ENCODE peak calls at places on chromosomes 2 and 18, in eight cellular contexts. Z is CD4-positive, CD25-positive, alpha-beta regulatory T cell; V is mucosa of descending colon; T is CD4-positive, alpha-beta memory T cell; G is left ventricle myocardium inferior; L is breast epithelium; B is heart right ventricle; W is cardiac muscle cell. M is an unnamed sample.
A peak's percentile ranks its signal among the peaks of the same experiment; 100 is the strongest.

GRCh38 chr18:77059294-77059916 is 73.2 kb downstream of the MBP start:
- DNase-seq in T (no peak), B (no peak), V (peak; percentile 66), G (no peak), Z (no peak), W (peak; percentile 50), L (no peak), M (no peak)

GRCh38 chr2:150036622-150037021 is 449.0 kb upstream of the MMADHC start:
- DNase-seq in G (no peak), W (no peak), V (no peak), L (no peak), Z (no peak), B (no peak), T (no peak), M (no peak)

GRCh38 chr2:96861074-96861473 is 3.3 kb upstream of the ANKRD39 start:
- DNase-seq in L (no peak), B (no peak), V (no peak), G (no peak), W (no peak), T (no peak), Z (no peak), M (no peak)

GRCh38 chr2:200702646-200703118 is 109.0 kb upstream of the BZW1 start:
- DNase-seq in G (no peak), W (no peak), L (no peak), B (no peak), Z (peak; percentile 28), T (peak; percentile 36), V (no peak), M (no peak)

GRCh38 chr2:68643011-68643873 is at the start of gene PROKR1:
- DNase-seq in V (peak; percentile 38), Z (no peak), L (no peak), T (no peak), W (peak; percentile 69), G (peak; percentile 26), B (peak; percentile 45), M (peak; percentile 33)

GRCh38 chr2:150994041-150994440 is 267.6 kb downstream of the RBM43 start:
- DNase-seq in V (no peak), G (no peak), Z (no peak), L (no peak), W (no peak), B (no peak), T (no peak), M (no peak)

GRCh38 chr18:23146861-23147469 is 11.7 kb downstream of the CABLES1 start:
- DNase-seq in B (no peak), V (no peak), Z (no peak), L (no peak), W (no peak), G (no peak), T (no peak), M (no peak)

GRCh38 chr2:37561615-37562569 is 109.5 kb downstream of the CDC42EP3 start:
- DNase-seq in W (no peak), V (no peak), G (no peak), B (no peak), Z (no peak), L (no peak), T (no peak), M (no peak)

GRCh38 chr2:181389524-181389923 is 67.7 kb upstream of the ITGA4 start:
- DNase-seq in T (no peak), V (no peak), B (no peak), G (no peak), L (no peak), Z (no peak), W (no peak), M (no peak)

GRCh38 chr2:23988371-23988770 is 21.5 kb upstream of the MFSD2B start:
- DNase-seq in T (peak; percentile 17), B (no peak), G (no peak), V (no peak), Z (no peak), W (no peak), L (no peak), M (no peak)

GRCh38 chr18:61047794-61048193 is 285.4 kb upstream of the CDH20 start:
- DNase-seq in T (no peak), L (no peak), Z (no peak), V (no peak), B (no peak), W (no peak), G (no peak), M (no peak)

GRCh38 chr2:223979730-223980396 is 22.6 kb downstream of the MRPL44 start:
- DNase-seq in W (no peak), G (no peak), T (no peak), L (no peak), B (no peak), Z (no peak), V (no peak), M (no peak)

GRCh38 chr18:48328473-48329205 is 80.5 kb downstream of the ZBTB7C start:
- DNase-seq in L (no peak), V (no peak), T (no peak), Z (no peak), W (no peak), G (no peak), B (no peak), M (no peak)

GRCh38 chr2:79432731-79433146 is 80.1 kb upstream of the CTNNA2 start:
- DNase-seq in G (no peak), L (no peak), V (no peak), T (no peak), Z (no peak), W (no peak), B (no peak), M (no peak)

GRCh38 chr18:48931680-48932461 is 18.9 kb downstream of the SMAD7 start:
- DNase-seq in B (no peak), Z (no peak), T (peak; percentile 35), L (no peak), W (no peak), V (no peak), G (no peak), M (peak; percentile 50)

GRCh38 chr2:207467716-207468347 is 61.9 kb upstream of the CREB1 start:
- DNase-seq in V (no peak), L (no peak), B (no peak), T (no peak), W (no peak), Z (no peak), G (no peak), M (no peak)

GRCh38 chr18:51350081-51350480 is 152.6 kb upstream of the MEX3C start:
- DNase-seq in V (no peak), G (no peak), B (no peak), W (no peak), T (no peak), Z (no peak), L (no peak), M (no peak)

GRCh38 chr18:12699747-12700146 is 2.8 kb downstream of the CEP76 start:
- DNase-seq in B (no peak), Z (no peak), W (no peak), T (no peak), V (no peak), L (no peak), G (no peak), M (no peak)
- H3K4me1 ChIP-seq in B (peaks cover 23% of the 10 kb centered on the region), Z (peaks cover 27% of the 10 kb centered on the region), W (peaks cover 6% of the 10 kb centered on the region), T (peaks cover 34% of the 10 kb centered on the region), V (peaks cover 16% of the 10 kb centered on the region), L (peaks cover 10% of the 10 kb centered on the region), G (peaks cover 43% of the 10 kb centered on the region), M (peaks cover 22% of the 10 kb centered on the region)

DNA sequence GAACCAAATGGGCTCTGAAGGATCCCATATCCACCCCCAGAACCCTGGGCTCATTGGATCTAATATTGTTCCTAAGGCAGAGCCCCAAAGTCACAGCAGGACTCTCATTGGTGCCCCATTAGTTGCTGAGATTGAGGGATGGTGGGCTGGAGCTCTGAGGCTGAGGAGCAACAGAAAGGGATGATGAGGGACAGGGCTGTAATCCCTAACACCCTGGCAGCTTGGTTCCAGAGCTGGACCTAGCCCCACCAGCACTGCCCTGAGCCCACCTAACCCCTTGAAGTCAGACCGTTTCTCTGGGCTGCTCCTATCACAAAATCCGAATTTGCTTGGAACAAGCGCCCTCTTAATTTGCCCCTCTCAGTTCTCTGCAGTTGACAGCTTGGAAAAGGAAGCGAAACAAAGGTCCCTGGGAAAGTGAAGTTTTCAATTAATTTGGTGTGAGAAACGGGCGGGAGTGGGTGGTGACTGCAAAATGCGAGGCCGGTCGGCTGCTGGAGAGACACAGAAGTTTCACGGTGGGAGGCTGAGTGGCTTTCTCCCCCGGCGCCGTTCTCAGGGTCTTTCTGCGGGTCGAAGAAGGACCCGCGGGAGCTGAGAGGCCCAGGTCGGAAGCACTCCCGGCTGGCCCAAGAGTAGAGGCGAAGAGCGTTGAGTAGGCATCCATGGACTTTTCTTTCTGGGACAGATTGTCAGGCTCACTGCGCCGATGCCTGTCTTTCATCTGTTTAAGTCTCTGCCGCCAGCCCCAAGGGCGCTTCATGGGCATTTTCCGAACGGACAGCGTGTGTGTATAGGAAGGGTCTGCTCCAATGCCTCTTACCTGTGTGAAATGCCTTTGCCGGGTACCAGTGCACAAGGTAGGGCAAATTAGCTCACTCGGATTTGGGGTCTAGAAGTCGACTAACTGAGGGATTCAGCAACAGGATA is 927 bp upstream of the HOXD13 start:
- DNase-seq in T (no peak), B (no peak), G (no peak), L (no peak), Z (no peak), W (no peak), V (no peak), M (no peak)
- H3K4me1 ChIP-seq in T (peaks cover 20% of the 10 kb centered on the region), B (peaks cover 19% of the 10 kb centered on the region), G (peaks cover 28% of the 10 kb centered on the region), L (peaks cover 5% of the 10 kb centered on the region), Z (peaks cover 17% of the 10 kb centered on the region), W (no peaks in the 10 kb centered on the region), V (peaks cover 17% of the 10 kb centered on the region), M (peaks cover 8% of the 10 kb centered on the region)

GRCh38 chr2:239522740-239523119 is 121.9 kb upstream of the HDAC4 start:
- DNase-seq in W (no peak), V (no peak), B (no peak), L (no peak), T (no peak), Z (no peak), G (peak; percentile 5), M (no peak)

GRCh38 chr2:239522002-239522739 is 121.4 kb upstream of the HDAC4 start:
- DNase-seq in T (no peak), V (no peak), W (no peak), B (peak; percentile 30), Z (no peak), L (no peak), G (peak; percentile 41), M (no peak)

GRCh38 chr2:239520811-239521517 is 120.1 kb upstream of the HDAC4 start:
- DNase-seq in W (no peak), B (no peak), L (no peak), G (peak; percentile 13), T (no peak), V (no peak), Z (no peak), M (no peak)

GRCh38 chr2:239519921-239520585 is 119.2 kb upstream of the HDAC4 start:
- DNase-seq in B (no peak), Z (no peak), G (peak; percentile 7), W (no peak), T (no peak), L (no peak), V (no peak), M (no peak)

DNA sequence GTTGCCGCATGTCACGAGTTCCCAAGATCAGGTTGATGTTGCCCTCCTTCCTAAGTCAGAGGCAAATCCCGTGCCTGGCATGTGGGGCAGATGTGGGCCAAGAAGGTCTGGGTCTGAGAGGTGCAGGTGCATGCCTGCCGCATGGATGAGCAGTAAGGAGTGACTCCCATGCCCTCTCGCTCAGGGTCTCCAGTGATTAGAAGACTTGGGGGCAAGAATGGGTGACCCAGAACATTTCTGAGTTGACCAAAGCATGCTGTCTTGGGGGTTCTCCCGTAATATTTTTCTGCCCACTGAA is 120.6 kb upstream of the HDAC4 start:
- DNase-seq in V (no peak), G (no peak), L (no peak), B (no peak), Z (no peak), W (no peak), T (no peak), M (no peak)
- H3K4me1 ChIP-seq in V (no peaks in the 10 kb centered on the region), G (peaks cover 20% of the 10 kb centered on the region), L (no peaks in the 10 kb centered on the region), B (peaks cover 9% of the 10 kb centered on the region), Z (no peaks in the 10 kb centered on the region), W (no peaks in the 10 kb centered on the region), T (no peaks in the 10 kb centered on the region), M (no peaks in the 10 kb centered on the region)

GRCh38 chr2:20563251-20563650 is 87.6 kb downstream of the HS1BP3 start:
- DNase-seq in Z (no peak), W (no peak), G (no peak), L (no peak), B (no peak), V (no peak), T (no peak), M (no peak)
- H3K4me1 ChIP-seq in Z (no peaks in the 10 kb centered on the region), W (peaks cover 20% of the 10 kb centered on the region), G (peaks cover 40% of the 10 kb centered on the region), L (no peaks in the 10 kb centered on the region), B (peaks cover 26% of the 10 kb centered on the region), V (no peaks in the 10 kb centered on the region), T (no peaks in the 10 kb centered on the region), M (no peaks in the 10 kb centered on the region)

M was measured in transverse colon.